ENCODE peak calls at places on chromosomes 12 and 14, in eight cellular contexts. R is effector memory CD4-positive, alpha-beta T cell; U is ovary; H is Peyer's patch; Q is upper lobe of left lung; D is activated naive CD4-positive, alpha-beta T cell treated with anti-CD3 and anti-CD28 coated beads, Interleukin-2, amount 50 U/mL, for 72 hours; M is CD4-positive, alpha-beta T cell; A is erythroblast. F is an unnamed sample.

GRCh38 chr14:53054457-53054856 is 98.7 kb downstream of the DDHD1 start:
- DNase-seq in Q (no peak), H (no peak), A (no peak), U (no peak), R (no peak), D (no peak), M (no peak), F (no peak)

GRCh38 chr12:16359512-16360491 is 12.4 kb downstream of the MGST1 start:
- DNase-seq in Q (no peak), H (peak), M (no peak), R (no peak), D (peak), A (peak), U (no peak), F (no peak)

GRCh38 chr12:12835378-12836145 is 22.4 kb downstream of the DDX47 start:
- DNase-seq in U (no peak), A (no peak), M (no peak), R (no peak), H (peak), Q (no peak), D (no peak), F (no peak)

GRCh38 chr12:75750950-75751349 is 239.5 kb upstream of the KRR1 start:
- DNase-seq in D (no peak), A (no peak), H (no peak), Q (no peak), M (no peak), R (no peak), U (no peak), F (no peak)

GRCh38 chr12:65882504-65882903 is 58.2 kb downstream of the HMGA2 start:
- DNase-seq in H (no peak), Q (no peak), R (no peak), M (no peak), D (no peak), A (no peak), U (no peak), F (no peak)

GRCh38 chr14:105863296-105864108 is 337.1 kb downstream of the TMEM121 start:
- DNase-seq in H (peak), A (no peak), R (no peak), M (no peak), D (no peak), U (peak), Q (peak), F (peak)

GRCh38 chr12:66725031-66725430 is 46.2 kb upstream of the GRIP1 start:
- DNase-seq in M (no peak), H (no peak), U (no peak), A (no peak), Q (no peak), R (no peak), D (no peak), F (no peak)

GRCh38 chr14:104572668-104573067 is 6.9 kb upstream of the C14orf180 start:
- DNase-seq in A (no peak), R (no peak), U (no peak), M (no peak), D (no peak), H (no peak), Q (no peak), F (no peak)

GRCh38 chr14:64726585-64726890 is 22.3 kb downstream of the PLEKHG3 start:
- DNase-seq in Q (peak), H (peak), D (no peak), A (no peak), R (peak), M (no peak), U (peak), F (no peak)

GRCh38 chr12:570237-570925 is 92.9 kb downstream of the NINJ2 start:
- DNase-seq in U (peak), M (no peak), H (peak), A (no peak), D (no peak), R (no peak), Q (peak), F (peak)

GRCh38 chr14:59707778-59708635 is 131.4 kb upstream of the CCDC175 start:
- DNase-seq in H (no peak), Q (no peak), R (no peak), A (no peak), M (no peak), U (no peak), D (no peak), F (no peak)

GRCh38 chr12:131103614-131104463 is 150.1 kb downstream of the ADGRD1 start:
- DNase-seq in M (no peak), D (no peak), U (peak), H (peak), A (no peak), Q (peak), R (no peak), F (peak)

F was measured in uterus.